ENCODE peak calls at places on chromosome 1, in ten cellular contexts. Q is HTR-8/SVneo; P is activated CD8-positive, alpha-beta memory T cell treated with anti-CD3 and anti-CD28 coated beads, Interleukin-2, amount 50 U/mL, for 48 hours; T is stimulated activated CD4-positive, alpha-beta T cell treated with anti-CD3 and anti-CD28 coated beads, Interleukin-4, amount 100 ng/mL, for 4 hours; G is left lung; L is fibroblast of pulmonary artery; S is EL; A is lung; M is esophagus squamous epithelium; H is cardiac septum. Y is an unnamed sample.

GRCh38 chr1:207313131-207313530 is 8.3 kb upstream of the CD55 start:
- DNase-seq in Q (no peak), P (no peak), T (no peak), G (no peak), L (no peak), S (no peak), A (no peak), M (no peak), H (no peak), Y (no peak)

GRCh38 chr1:9186082-9186859 is 48.3 kb upstream of the H6PD start:
- DNase-seq in Q (no peak), P (no peak), T (no peak), G (no peak), L (peak; percentile 83), S (no peak), A (no peak), M (no peak), H (no peak), Y (no peak)

GRCh38 chr1:218521414-218522169 is 176.5 kb downstream of the TGFB2 start:
- DNase-seq in Q (peak; percentile 49), P (peak; percentile 76), T (peak; percentile 20), G (peak; percentile 36), L (no peak), S (peak; percentile 70), A (peak; percentile 64), M (no peak), H (no peak), Y (peak; percentile 32)

GRCh38 chr1:209490013-209490412 is 93.5 kb upstream of the CAMK1G start:
- DNase-seq in Q (no peak), P (no peak), T (no peak), G (no peak), L (peak; percentile 28), S (peak; percentile 24), A (no peak), M (no peak), H (no peak), Y (no peak)

GRCh38 chr1:23108918-23109533 is 59.6 kb downstream of the LUZP1 start:
- DNase-seq in Q (no peak), P (no peak), T (no peak), G (no peak), L (no peak), S (no peak), A (no peak), M (no peak), H (no peak), Y (no peak)

GRCh38 chr1:44038876-44039657 is 7.8 kb upstream of the SLC6A9 start:
- DNase-seq in Q (no peak), P (no peak), T (no peak), G (no peak), L (peak; percentile 55), S (peak; percentile 72), A (no peak), M (no peak), H (no peak), Y (no peak)

GRCh38 chr1:162916407-162916806 is 55.4 kb upstream of the CCDC190 start:
- DNase-seq in Q (no peak), P (no peak), T (no peak), G (no peak), L (peak; percentile 85), S (peak; percentile 58), A (no peak), M (no peak), H (no peak), Y (no peak)

GRCh38 chr1:151626740-151627139 is 14.9 kb downstream of the SNX27 start:
- DNase-seq in Q (no peak), P (no peak), T (no peak), G (no peak), L (no peak), S (no peak), A (no peak), M (no peak), H (no peak), Y (no peak)

GRCh38 chr1:20184481-20184900 is 1.4 kb upstream of the UBXN10 start:
- DNase-seq in Q (no peak), P (no peak), T (no peak), G (no peak), L (peak; percentile 29), S (no peak), A (no peak), M (no peak), H (no peak), Y (no peak)

GRCh38 chr1:44237721-44238457 is 24.6 kb downstream of the DMAP1 start:
- DNase-seq in Q (peak; percentile 74), P (peak; percentile 75), T (peak; percentile 25), G (no peak), L (no peak), S (peak; percentile 84), A (no peak), M (no peak), H (no peak), Y (no peak)

GRCh38 chr1:12144236-12144635 is 22.6 kb upstream of the TNFRSF1B start:
- DNase-seq in Q (no peak), P (no peak), T (no peak), G (no peak), L (no peak), S (peak; percentile 33), A (no peak), M (no peak), H (no peak), Y (no peak)

GRCh38 chr1:91997607-91998195 is 32.1 kb upstream of the EPHX4 start:
- DNase-seq in Q (peak; percentile 22), P (no peak), T (peak; percentile 3), G (no peak), L (peak; percentile 78), S (peak; percentile 52), A (no peak), M (no peak), H (no peak), Y (no peak)

GRCh38 chr1:33997127-33998047 is 133.5 kb downstream of the HMGB4 start:
- DNase-seq in Q (no peak), P (no peak), T (no peak), G (no peak), L (no peak), S (no peak), A (no peak), M (no peak), H (no peak), Y (no peak)

GRCh38 chr1:158101455-158101854 is 79.2 kb upstream of the CD1D start:
- DNase-seq in Q (no peak), P (no peak), T (no peak), G (no peak), L (no peak), S (no peak), A (no peak), M (no peak), H (no peak), Y (no peak)